ENCODE peak calls at places on chromosomes 5 and 9, in four cellular contexts. F is CD8-positive, alpha-beta T cell; X is HCT116; R is pancreas. J is an unnamed sample.

GRCh38 chr9:112020680-112021596 is 124.3 kb downstream of the UGCG start:
- DNase-seq in F (no peak), X (peak; percentile 19), R (no peak), J (no peak)

GRCh38 chr9:1469996-1470395 is 419.8 kb downstream of the DMRT2 start:
- DNase-seq in F (no peak), X (no peak), R (no peak), J (no peak)

GRCh38 chr9:125985142-125985997 is 238.2 kb downstream of the PBX3 start:
- DNase-seq in F (no peak), X (no peak), R (no peak), J (no peak)

GRCh38 chr5:138697720-138698360 is 55.4 kb upstream of the CTNNA1 start:
- DNase-seq in F (no peak), X (no peak), R (no peak), J (peak; percentile 11)

GRCh38 chr5:154771383-154771901 is 16.3 kb downstream of the LARP1 start:
- DNase-seq in F (no peak), X (no peak), R (no peak), J (no peak)

GRCh38 chr5:68287976-68288755 is 72.6 kb downstream of the PIK3R1 start:
- DNase-seq in F (peak; percentile 33), X (no peak), R (peak; percentile 70), J (peak; percentile 55)

GRCh38 chr5:89253931-89254330 is 370.9 kb upstream of the MEF2C start:
- DNase-seq in F (no peak), X (no peak), R (no peak), J (no peak)

GRCh38 chr5:163993126-163993525 is 487.7 kb downstream of the MAT2B start:
- DNase-seq in F (no peak), X (no peak), R (no peak), J (no peak)

GRCh38 chr9:12817702-12818101 is 42.9 kb downstream of the LURAP1L start:
- DNase-seq in F (no peak), X (peak; percentile 57), R (peak; percentile 75), J (no peak)

GRCh38 chr5:149434162-149435014 is 55.3 kb upstream of the IL17B start:
- DNase-seq in F (peak; percentile 55), X (no peak), R (peak; percentile 65), J (no peak)

GRCh38 chr5:97181856-97182545 is 1.0 kb downstream of the RIOK2 start:
- DNase-seq in F (no peak), X (no peak), R (no peak), J (no peak)

GRCh38 chr5:139644646-139645494 is 3.3 kb upstream of the CXXC5 start:
- DNase-seq in F (no peak), X (no peak), R (no peak), J (no peak)

GRCh38 chr5:102617187-102617856 is 118.5 kb upstream of the SLCO6A1 start:
- DNase-seq in F (no peak), X (no peak), R (no peak), J (no peak)

GRCh38 chr5:143244000-143244736 is 159.3 kb downstream of the NR3C1 start:
- DNase-seq in F (no peak), X (peak; percentile 82), R (peak; percentile 30), J (no peak)

GRCh38 chr9:124500028-124500795 is 7.0 kb downstream of the NR5A1 start:
- DNase-seq in F (no peak), X (no peak), R (no peak), J (no peak)

GRCh38 chr5:14385022-14385421 is 196.6 kb upstream of the OTULINL start:
- DNase-seq in F (peak; percentile 14), X (no peak), R (no peak), J (no peak)

GRCh38 chr9:114409103-114409780 is 21.5 kb upstream of the AKNA start:
- DNase-seq in F (no peak), X (no peak), R (no peak), J (no peak)

GRCh38 chr5:61207884-61208283 is 45.6 kb upstream of the SMIM15 start:
- DNase-seq in F (no peak), X (no peak), R (no peak), J (no peak)

GRCh38 chr9:84385357-84386040 is 44.9 kb upstream of the SLC28A3 start:
- DNase-seq in F (no peak), X (no peak), R (no peak), J (no peak)

GRCh38 chr9:133535285-133535877 is 877 bp downstream of the ADAMTSL2 start:
- DNase-seq in F (no peak), X (no peak), R (no peak), J (no peak)

GRCh38 chr5:109692011-109692410 is 2.3 kb downstream of the MAN2A1 start:
- DNase-seq in F (no peak), X (no peak), R (no peak), J (no peak)

GRCh38 chr5:123515904-123516303 is 3.9 kb downstream of the CSNK1G3 start:
- DNase-seq in F (no peak), X (no peak), R (no peak), J (no peak)

GRCh38 chr9:132241840-132242620 is 80.2 kb downstream of the NTNG2 start:
- DNase-seq in F (peak; percentile 51), X (no peak), R (peak; percentile 38), J (no peak)

GRCh38 chr9:138067594-138068367 is 190.2 kb downstream of the CACNA1B start:
- DNase-seq in F (no peak), X (no peak), R (no peak), J (no peak)

GRCh38 chr9:37798677-37799076 is 1.9 kb upstream of the DCAF10 start:
- DNase-seq in F (no peak), X (no peak), R (no peak), J (no peak)

GRCh38 chr5:120803282-120803681 is 339.2 kb downstream of the PRR16 start:
- DNase-seq in F (no peak), X (peak; percentile 8), R (no peak), J (no peak)

GRCh38 chr5:9207820-9208418 is 338.0 kb downstream of the SEMA5A start:
- DNase-seq in F (no peak), X (peak; percentile 3), R (no peak), J (no peak)

GRCh38 chr5:78554595-78554994 is 94.0 kb downstream of the LHFPL2 start:
- DNase-seq in F (no peak), X (no peak), R (no peak), J (no peak)

GRCh38 chr9:115373000-115373709 is 255.2 kb upstream of the TNC start:
- DNase-seq in F (no peak), X (peak; percentile 96), R (no peak), J (no peak)

GRCh38 chr9:95784318-95784717 is 91.2 kb upstream of the ERCC6L2 start:
- DNase-seq in F (no peak), X (no peak), R (no peak), J (no peak)

GRCh38 chr9:88532320-88532719 is 2.7 kb upstream of the NXNL2 start:
- DNase-seq in F (no peak), X (no peak), R (no peak), J (no peak)

GRCh38 chr5:143634689-143635088 is 177.3 kb upstream of the HMHB1 start:
- DNase-seq in F (no peak), X (no peak), R (no peak), J (no peak)

GRCh38 chr9:135037521-135038250 is 49.8 kb upstream of the OLFM1 start:
- DNase-seq in F (peak; percentile 0), X (no peak), R (no peak), J (no peak)

GRCh38 chr5:94745786-94746730 is 127.6 kb downstream of the SLF1 start:
- DNase-seq in F (no peak), X (no peak), R (no peak), J (no peak)

GRCh38 chr9:84261082-84261746 is 79.3 kb downstream of the SLC28A3 start:
- DNase-seq in F (peak; percentile 43), X (peak; percentile 84), R (peak; percentile 85), J (peak; percentile 52)

GRCh38 chr9:91902465-91903125 is 47.4 kb downstream of the ROR2 start:
- DNase-seq in F (no peak), X (no peak), R (no peak), J (no peak)

GRCh38 chr5:68345166-68345565 is 129.6 kb downstream of the PIK3R1 start:
- DNase-seq in F (no peak), X (no peak), R (no peak), J (no peak)

GRCh38 chr5:55437859-55438206 is 96.9 kb downstream of the PLPP1 start:
- DNase-seq in F (no peak), X (no peak), R (no peak), J (no peak)
- H3K27ac ChIP-seq in F (no peak overlapping the region), X (peak overlapping the region; percentile 64), R (peak overlapping the region; percentile 26), J (peak overlapping the region; percentile 87)

GRCh38 chr5:178116406-178116885 is 3.1 kb downstream of the N4BP3 start:
- DNase-seq in F (peak; percentile 83), X (no peak), R (no peak), J (no peak)
- H3K27ac ChIP-seq in F (peak overlapping the region; percentile 45), X (no peak overlapping the region), R (no peak overlapping the region), J (no peak overlapping the region)

GRCh38 chr9:34592895-34593601 is 3.5 kb upstream of the CNTFR start:
- DNase-seq in F (no peak), X (no peak), R (no peak), J (peak; percentile 52)
- H3K27ac ChIP-seq in F (no peak overlapping the region), X (no peak overlapping the region), R (no peak overlapping the region), J (peak overlapping the region; percentile 85)

GRCh38 chr5:158063052-158063451 is 204.1 kb upstream of the CLINT1 start:
- DNase-seq in F (no peak), X (no peak), R (no peak), J (no peak)
- H3K27ac ChIP-seq in F (no peak overlapping the region), X (no peak overlapping the region), R (no peak overlapping the region), J (no peak overlapping the region)